ENCODE peak calls at places on chromosomes 7 and 10, in seven cellular contexts. R is neuronal stem cell, C is mesendoderm, J is IMR-90, H is H9, X is H1, N is trophoblast cell. G is an unnamed sample.

GRCh38 chr7:85776691-85777363 is 590.0 kb upstream of the SEMA3D start:
- DNase-seq in R (no peak), X (no peak), C (no peak), N (no peak), H (no peak), J (no peak), G (no peak)

GRCh38 chr10:12656518-12657142 is 307.3 kb downstream of the CAMK1D start:
- DNase-seq in H (no peak), N (no peak), X (no peak), C (peak; percentile 71), J (peak; percentile 75), R (peak; percentile 14), G (peak; percentile 66)

GRCh38 chr7:87833130-87833529 is 43.0 kb downstream of the SLC25A40 start:
- DNase-seq in X (no peak), R (no peak), C (no peak), J (peak; percentile 12), H (no peak), N (no peak), G (no peak)

GRCh38 chr10:121460733-121461132 is 137.5 kb downstream of the FGFR2 start:
- DNase-seq in J (no peak), X (no peak), R (no peak), N (no peak), C (no peak), H (no peak), G (no peak)

GRCh38 chr10:17003666-17004065 is 125.9 kb downstream of the CUBN start:
- DNase-seq in N (no peak), C (peak; percentile 91), R (no peak), X (no peak), H (no peak), J (no peak), G (peak; percentile 66)

GRCh38 chr10:42753126-42753506 is 29.5 kb upstream of the BMS1 start:
- DNase-seq in H (peak; percentile 92), N (peak; percentile 77), C (peak; percentile 90), J (peak; percentile 55), X (peak; percentile 96), R (peak; percentile 67), G (peak; percentile 78)

GRCh38 chr7:26199301-26200112 is 1.0 kb downstream of the HNRNPA2B1 start:
- DNase-seq in X (no peak), R (peak; percentile 69), N (peak; percentile 41), C (peak; percentile 67), H (no peak), J (peak; percentile 54), G (peak; percentile 65)

GRCh38 chr10:43049081-43049551 is 27.8 kb upstream of the RET start:
- DNase-seq in X (no peak), N (peak; percentile 80), R (no peak), J (no peak), C (no peak), H (no peak), G (no peak)

GRCh38 chr7:150857276-150858055 is 5.1 kb downstream of the AOC1 start:
- DNase-seq in N (peak; percentile 62), X (peak; percentile 37), R (no peak), C (no peak), J (no peak), H (peak; percentile 10), G (no peak)

GRCh38 chr7:22610871-22611757 is 111.1 kb upstream of the STEAP1B start:
- DNase-seq in R (no peak), X (no peak), C (no peak), J (peak; percentile 79), N (no peak), H (no peak), G (no peak)

GRCh38 chr10:87598700-87599099 is 61.0 kb upstream of the PAPSS2 start:
- DNase-seq in H (no peak), X (no peak), N (no peak), R (no peak), J (no peak), C (no peak), G (no peak)

GRCh38 chr7:100884741-100885439 is 4.6 kb downstream of the UFSP1 start:
- DNase-seq in X (no peak), J (no peak), C (no peak), R (no peak), H (no peak), N (no peak), G (no peak)

GRCh38 chr10:127153166-127153565 is 43.2 kb downstream of the INSYN2A start:
- DNase-seq in J (peak; percentile 82), H (no peak), X (no peak), N (no peak), R (no peak), C (no peak), G (peak; percentile 88)

GRCh38 chr7:130201796-130202195 is 3.4 kb downstream of the TMEM209 start:
- DNase-seq in H (no peak), N (no peak), X (no peak), R (no peak), C (no peak), J (no peak), G (no peak)

GRCh38 chr7:17963281-17963680 is 23.0 kb upstream of the SNX13 start:
- DNase-seq in X (no peak), H (no peak), R (no peak), C (no peak), N (peak; percentile 63), J (peak; percentile 64), G (peak; percentile 56)

GRCh38 chr10:110491346-110491745 is 6.4 kb upstream of the DUSP5 start:
- DNase-seq in J (no peak), C (no peak), H (no peak), X (no peak), N (no peak), R (no peak), G (no peak)

GRCh38 chr10:62108768-62109430 is 159.7 kb downstream of the RTKN2 start:
- DNase-seq in N (peak; percentile 91), H (no peak), R (no peak), X (no peak), J (no peak), C (no peak), G (no peak)

GRCh38 chr7:130071701-130072622 is 1.6 kb downstream of the KLHDC10 start:
- DNase-seq in J (peak; percentile 90), X (no peak), R (peak; percentile 88), N (peak; percentile 80), H (peak; percentile 72), C (peak; percentile 92), G (peak; percentile 91)

GRCh38 chr7:66800591-66800990 is 60.1 kb downstream of the RABGEF1 start:
- DNase-seq in J (no peak), N (no peak), H (no peak), X (peak; percentile 11), R (no peak), C (no peak), G (no peak)

GRCh38 chr10:24541239-24541753 is 182.4 kb downstream of the ARHGAP21 start:
- DNase-seq in N (peak; percentile 28), H (no peak), R (no peak), C (no peak), X (no peak), J (no peak), G (no peak)

GRCh38 chr7:47402941-47403340 is 179.0 kb downstream of the TNS3 start:
- DNase-seq in H (no peak), J (no peak), X (no peak), N (no peak), R (no peak), C (peak; percentile 21), G (no peak)

GRCh38 chr10:807163-807957 is 117.9 kb upstream of the DIP2C start:
- DNase-seq in J (no peak), H (no peak), R (no peak), N (no peak), C (no peak), X (no peak), G (no peak)

GRCh38 chr7:8724080-8724718 is 290.8 kb downstream of the NXPH1 start:
- DNase-seq in C (peak; percentile 78), H (peak; percentile 64), X (peak; percentile 72), R (peak; percentile 67), N (peak; percentile 15), J (no peak), G (peak; percentile 19)

GRCh38 chr10:71423936-71424335 is 27.2 kb downstream of the CDH23 start:
- DNase-seq in X (peak; percentile 39), J (no peak), R (no peak), C (no peak), N (no peak), H (no peak), G (no peak)

DNA sequence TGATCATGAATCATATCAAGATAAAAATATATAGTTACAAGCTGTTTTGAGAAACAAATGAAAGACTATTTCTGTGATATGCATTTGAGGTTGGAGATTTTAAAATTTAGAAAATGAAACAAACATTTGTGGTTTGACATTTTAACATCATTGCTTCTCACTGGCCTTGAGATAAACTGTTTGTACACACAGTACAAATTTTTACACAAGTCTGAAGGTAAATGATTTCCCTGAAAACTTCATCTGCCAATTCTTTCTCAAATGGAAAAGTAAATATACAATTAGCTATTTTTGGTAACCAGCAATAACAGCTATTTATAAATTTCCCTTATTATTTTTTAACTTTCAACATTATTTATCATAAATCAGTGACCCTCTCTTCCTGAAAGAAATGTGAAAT is 38.6 kb downstream of the ZNF800 start:
- DNase-seq in R (no peak), C (no peak), N (no peak), H (no peak), J (no peak), X (no peak), G (no peak)
- H3K18ac ChIP-seq in R (no peak overlapping the region), C (no peak overlapping the region), N (no peak overlapping the region), H (no peak overlapping the region), J (no peak overlapping the region), X (no peak overlapping the region), G (no peak overlapping the region)

DNA sequence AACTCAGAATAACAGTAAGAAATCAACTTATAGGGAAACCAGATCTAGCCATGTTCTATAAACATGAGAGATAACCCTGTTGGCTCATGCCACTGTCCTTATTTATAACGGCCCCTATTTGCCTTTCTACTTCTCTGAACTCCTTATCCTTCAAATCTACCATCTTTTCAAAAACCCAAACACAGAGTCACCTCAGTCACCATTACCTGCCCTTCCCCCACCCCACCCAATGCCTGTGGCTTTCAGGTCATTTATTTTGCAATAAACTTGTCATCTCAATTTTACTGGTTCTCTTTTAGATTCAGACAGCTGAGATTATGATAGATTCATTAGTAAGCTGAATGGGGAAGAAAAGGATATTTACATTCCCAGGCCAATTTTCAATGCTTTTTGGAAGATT is 53.6 kb downstream of the KMT2C start:
- DNase-seq in R (no peak), H (no peak), N (no peak), X (no peak), J (no peak), C (no peak), G (no peak)
- H3K18ac ChIP-seq in R (no peak overlapping the region), H (no peak overlapping the region), N (no peak overlapping the region), X (no peak overlapping the region), J (no peak overlapping the region), C (no peak overlapping the region), G (no peak overlapping the region)

GRCh38 chr10:131850490-131850880 is 50.3 kb upstream of the PPP2R2D start:
- DNase-seq in C (no peak), J (no peak), R (no peak), X (no peak), H (no peak), N (no peak), G (peak; percentile 6)
- H3K18ac ChIP-seq in C (no peak overlapping the region), J (no peak overlapping the region), R (no peak overlapping the region), X (no peak overlapping the region), H (peak overlapping the region; percentile 5), N (no peak overlapping the region), G (no peak overlapping the region)

GRCh38 chr10:102850025-102850518 is 4.0 kb upstream of the BORCS7 start:
- DNase-seq in N (peak; percentile 5), J (no peak), C (no peak), R (no peak), H (no peak), X (no peak), G (no peak)

GRCh38 chr10:102856758-102857424 is 2.8 kb downstream of the BORCS7 start:
- DNase-seq in N (no peak), R (no peak), X (no peak), H (no peak), C (no peak), J (no peak), G (no peak)

GRCh38 chr10:102859911-102860310 is 5.9 kb downstream of the BORCS7 start:
- DNase-seq in N (no peak), R (no peak), H (peak; percentile 5), J (no peak), X (no peak), C (no peak), G (no peak)

GRCh38 chr10:102853944-102854694 is at the start of gene BORCS7:
- DNase-seq in H (peak; percentile 99), J (peak; percentile 97), N (peak; percentile 81), X (peak; percentile 86), R (peak; percentile 92), C (peak; percentile 99), G (peak; percentile 99)
- H3K18ac ChIP-seq in H (peak within 1 kb of the TSS; percentile 88), J (peak within 1 kb of the TSS; percentile 97), N (peak within 1 kb of the TSS; percentile 64), X (peak within 1 kb of the TSS; percentile 95), R (peak within 1 kb of the TSS; percentile 91), C (peak within 1 kb of the TSS; percentile 72), G (peak within 1 kb of the TSS; percentile 98)